ENCODE peak calls at places on chromosome 22, in eight cellular contexts. Y is HCT116, D is transverse colon, I is A549, J is sigmoid colon, N is suprapubic skin, K is prostate gland, R is upper lobe of left lung. O is an unnamed sample.

GRCh38 chr22:35596821-35597220 is 20.3 kb downstream of the MB start:
- DNase-seq in Y (no peak), D (no peak), I (no peak), J (peak; percentile 92), N (no peak), K (no peak), R (no peak), O (no peak)

GRCh38 chr22:39252461-39253391 is 7.9 kb upstream of the PDGFB start:
- DNase-seq in Y (no peak), D (no peak), I (no peak), J (no peak), N (no peak), K (no peak), R (no peak), O (no peak)

GRCh38 chr22:17109113-17109865 is 11.9 kb downstream of the TMEM121B start:
- DNase-seq in Y (no peak), D (no peak), I (no peak), J (peak; percentile 42), N (no peak), K (no peak), R (no peak), O (no peak)

GRCh38 chr22:50485221-50486131 is 1.2 kb upstream of the MIOX start:
- DNase-seq in Y (no peak), D (no peak), I (no peak), J (no peak), N (no peak), K (no peak), R (peak; percentile 73), O (no peak)

GRCh38 chr22:21447694-21448402 is 19.3 kb upstream of the TMEM191C start:
- DNase-seq in Y (no peak), D (no peak), I (no peak), J (peak; percentile 61), N (peak; percentile 73), K (peak; percentile 2), R (peak; percentile 14), O (peak; percentile 13)

GRCh38 chr22:20577549-20577975 is 70.2 kb downstream of the MED15 start:
- DNase-seq in Y (no peak), D (no peak), I (no peak), J (no peak), N (peak; percentile 80), K (no peak), R (no peak), O (no peak)

GRCh38 chr22:27494821-27495220 is 306.7 kb downstream of the MN1 start:
- DNase-seq in Y (no peak), D (no peak), I (no peak), J (no peak), N (no peak), K (no peak), R (no peak), O (no peak)

GRCh38 chr22:26448941-26449340 is 19.9 kb downstream of the ASPHD2 start:
- DNase-seq in Y (no peak), D (no peak), I (no peak), J (no peak), N (peak; percentile 70), K (no peak), R (no peak), O (no peak)

GRCh38 chr22:29621761-29622526 is 18.5 kb downstream of the NF2 start:
- DNase-seq in Y (peak; percentile 91), D (no peak), I (peak; percentile 69), J (no peak), N (no peak), K (no peak), R (no peak), O (no peak)

GRCh38 chr22:50507421-50507990 is at the start of gene LMF2:
- DNase-seq in Y (no peak), D (peak; percentile 95), I (peak; percentile 66), J (peak; percentile 94), N (peak; percentile 91), K (peak; percentile 85), R (peak; percentile 91), O (peak; percentile 92)

GRCh38 chr22:20720692-20721408 is 53.1 kb upstream of the SERPIND1 start:
- DNase-seq in Y (no peak), D (no peak), I (no peak), J (no peak), N (no peak), K (no peak), R (no peak), O (no peak)

GRCh38 chr22:38609371-38609770 is 39.4 kb upstream of the DMC1 start:
- DNase-seq in Y (no peak), D (no peak), I (no peak), J (no peak), N (no peak), K (no peak), R (no peak), O (no peak)

GRCh38 chr22:35530700-35531099 is 9.9 kb upstream of the RASD2 start:
- DNase-seq in Y (no peak), D (no peak), I (no peak), J (peak; percentile 63), N (no peak), K (no peak), R (no peak), O (peak; percentile 42)

DNA sequence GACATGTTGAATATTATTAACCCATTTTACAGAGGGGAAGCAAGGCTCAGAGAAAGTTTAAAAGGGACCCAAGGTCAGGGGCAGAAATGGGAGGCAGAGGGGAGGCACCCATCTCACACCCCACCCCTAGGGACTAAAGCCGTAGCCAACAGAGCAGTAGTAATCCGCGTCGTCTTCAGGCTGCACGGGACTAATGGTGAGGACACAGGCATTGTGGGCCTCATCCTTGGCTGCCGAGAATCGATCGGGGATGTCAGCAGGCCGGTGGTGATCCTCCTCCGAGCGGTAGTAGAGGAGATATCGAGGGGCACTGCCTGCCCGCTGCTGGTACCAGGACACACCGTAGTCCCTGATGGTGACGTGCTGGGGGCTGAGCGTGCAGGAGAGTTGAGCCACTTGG is 1.5 kb downstream of the VPREB3 start:
- DNase-seq in Y (no peak), D (no peak), I (no peak), J (no peak), N (no peak), K (no peak), R (no peak), O (no peak)
- TF ChIP-seq POLR2A in Y (no peak), D (no peak), I (no peak), J (no peak), N (no peak), K (no peak), R (no peak), O (no peak)

DNA sequence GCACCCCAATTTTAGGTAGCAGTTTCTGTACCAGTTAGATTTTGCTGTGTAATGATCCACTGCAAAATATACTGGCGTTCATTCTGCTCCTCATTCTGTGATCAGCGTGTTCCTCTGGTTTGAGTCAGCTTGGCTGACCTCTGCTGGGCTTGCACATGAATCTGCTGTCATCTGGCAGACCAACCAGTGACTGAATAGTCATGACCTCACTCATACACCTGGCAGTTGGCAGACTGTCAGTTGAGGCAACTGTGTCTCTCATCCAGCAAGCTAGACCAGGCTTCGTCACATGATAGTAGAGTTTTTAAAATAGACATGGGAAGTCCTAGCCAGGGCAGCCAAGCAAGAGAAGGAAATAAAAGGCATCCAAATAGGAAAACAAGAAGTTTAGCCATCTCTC is 316.3 kb upstream of the LARGE1 start:
- DNase-seq in Y (no peak), D (no peak), I (no peak), J (no peak), N (no peak), K (no peak), R (no peak), O (no peak)
- TF ChIP-seq POLR2A in Y (no peak), D (no peak), I (no peak), J (no peak), N (no peak), K (no peak), R (no peak), O (no peak)

GRCh38 chr22:31680764-31681624 is 19.0 kb upstream of the PISD start:
- DNase-seq in Y (no peak), D (peak; percentile 38), I (no peak), J (peak; percentile 55), N (no peak), K (peak; percentile 12), R (no peak), O (no peak)

GRCh38 chr22:31681625-31682345 is 19.8 kb upstream of the PISD start:
- DNase-seq in Y (no peak), D (no peak), I (no peak), J (peak; percentile 50), N (no peak), K (no peak), R (no peak), O (peak; percentile 63)

GRCh38 chr22:31678748-31679147 is 16.7 kb upstream of the PISD start:
- DNase-seq in Y (no peak), D (no peak), I (no peak), J (no peak), N (no peak), K (no peak), R (no peak), O (no peak)

DNA sequence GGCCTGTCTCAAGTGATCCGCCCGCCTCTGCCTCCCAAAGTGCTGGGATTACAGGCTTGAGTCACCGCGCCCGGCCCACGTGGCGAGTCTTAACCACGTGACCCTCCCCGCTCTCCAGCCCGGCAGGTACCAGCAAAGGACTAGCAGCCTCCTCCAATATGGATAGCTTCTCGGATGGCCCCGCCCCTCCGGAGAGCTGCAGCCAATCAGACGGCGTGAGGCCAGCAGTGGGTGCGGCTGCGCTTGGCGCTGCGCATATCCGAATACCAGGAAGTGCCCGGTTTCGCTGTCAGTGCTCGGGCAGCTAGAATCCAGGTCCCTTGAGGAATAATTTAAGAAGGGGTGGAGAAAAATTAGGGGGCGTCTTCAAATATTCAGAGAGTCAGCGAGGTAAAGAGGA is 14.7 kb upstream of the PISD start:
- DNase-seq in Y (peak; percentile 92), D (peak; percentile 97), I (peak; percentile 83), J (peak; percentile 96), N (peak; percentile 98), K (peak; percentile 94), R (peak; percentile 99), O (peak; percentile 96)
- TF ChIP-seq POLR2A in Y (no peak), D (peak; percentile 83), I (no peak), J (no peak), N (no peak), K (peak; percentile 44), R (peak; percentile 38), O (no peak)

GRCh38 chr22:46192210-46192993 is 42.1 kb downstream of the PPARA start:
- DNase-seq in Y (no peak), D (no peak), I (no peak), J (no peak), N (no peak), K (no peak), R (no peak), O (no peak)

GRCh38 chr22:46193898-46194310 is 43.6 kb downstream of the PPARA start:
- DNase-seq in Y (no peak), D (peak; percentile 70), I (no peak), J (no peak), N (no peak), K (no peak), R (no peak), O (no peak)

GRCh38 chr22:46195487-46196165 is 45.3 kb downstream of the PPARA start:
- DNase-seq in Y (no peak), D (peak; percentile 89), I (no peak), J (no peak), N (no peak), K (no peak), R (no peak), O (no peak)

GRCh38 chr22:46198274-46198673 is 47.9 kb downstream of the PPARA start:
- DNase-seq in Y (no peak), D (no peak), I (no peak), J (no peak), N (no peak), K (no peak), R (no peak), O (no peak)

DNA sequence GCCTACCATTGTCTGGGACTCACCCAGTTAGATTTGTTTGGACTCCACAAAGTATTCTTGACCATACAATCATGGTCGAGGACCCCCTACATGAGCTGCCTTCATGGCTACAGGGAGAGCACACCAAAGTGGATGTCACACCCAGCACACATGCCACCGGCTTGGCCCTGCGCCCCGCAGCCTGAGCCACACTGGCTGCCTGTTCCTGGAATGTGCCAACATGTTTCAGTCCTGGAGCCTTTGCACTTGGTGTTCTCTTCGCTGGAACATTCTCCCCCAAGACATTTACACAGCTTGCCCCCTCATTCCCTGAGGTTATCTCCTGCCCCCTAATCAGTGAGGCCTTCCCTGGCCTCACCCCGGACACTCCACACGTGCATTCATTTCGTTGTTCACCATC is 45.9 kb downstream of the PPARA start:
- DNase-seq in Y (no peak), D (peak; percentile 66), I (no peak), J (no peak), N (no peak), K (peak; percentile 31), R (no peak), O (no peak)
- TF ChIP-seq POLR2A in Y (no peak), D (no peak), I (no peak), J (no peak), N (no peak), K (no peak), R (no peak), O (no peak)